ENCODE peak calls at places on chromosomes 1 and 21, in seven cellular contexts. One of them, this sample, is unnamed.

GRCh38 chr1:89887270-89887669 is 66.4 kb downstream of the LRRC8D start:
- DNase-seq in K562: no peak
- DNase-seq in stomach: no peak
- DNase-seq in sigmoid colon: no peak
- DNase-seq in upper lobe of left lung: no peak
- DNase-seq in breast epithelium: no peak
- DNase-seq in HCT116: no peak
- DNase-seq in this sample: no peak

GRCh38 chr1:221776495-221777413 is 34.9 kb upstream of the DUSP10 start:
- DNase-seq in sigmoid colon: no peak
- DNase-seq in breast epithelium: no peak
- DNase-seq in HCT116: no peak
- DNase-seq in stomach: no peak
- DNase-seq in K562: no peak
- DNase-seq in upper lobe of left lung: no peak
- DNase-seq in this sample: no peak

GRCh38 chr1:222582099-222582774 is 7.5 kb downstream of the TAF1A start:
- DNase-seq in stomach: no peak
- DNase-seq in K562: no peak
- DNase-seq in upper lobe of left lung: no peak
- DNase-seq in breast epithelium: no peak
- DNase-seq in sigmoid colon: no peak
- DNase-seq in HCT116: peak; percentile 13
- DNase-seq in this sample: no peak

GRCh38 chr1:23159963-23160877 is 8.4 kb downstream of the LUZP1 start:
- DNase-seq in sigmoid colon: no peak
- DNase-seq in upper lobe of left lung: no peak
- DNase-seq in HCT116: no peak
- DNase-seq in breast epithelium: no peak
- DNase-seq in stomach: no peak
- DNase-seq in K562: no peak
- DNase-seq in this sample: no peak

GRCh38 chr1:190172636-190173410 is 304.8 kb downstream of the BRINP3 start:
- DNase-seq in breast epithelium: no peak
- DNase-seq in sigmoid colon: no peak
- DNase-seq in HCT116: no peak
- DNase-seq in K562: no peak
- DNase-seq in upper lobe of left lung: no peak
- DNase-seq in stomach: no peak
- DNase-seq in this sample: no peak

GRCh38 chr21:29299046-29299905 is 554 bp downstream of the BACH1 start:
- DNase-seq in K562: peak; percentile 90
- DNase-seq in HCT116: no peak
- DNase-seq in upper lobe of left lung: peak; percentile 71
- DNase-seq in breast epithelium: peak; percentile 36
- DNase-seq in sigmoid colon: peak; percentile 81
- DNase-seq in stomach: peak; percentile 67
- DNase-seq in this sample: peak; percentile 82

GRCh38 chr1:154803203-154803920 is 66.7 kb downstream of the KCNN3 start:
- DNase-seq in stomach: no peak
- DNase-seq in HCT116: no peak
- DNase-seq in K562: no peak
- DNase-seq in upper lobe of left lung: no peak
- DNase-seq in sigmoid colon: no peak
- DNase-seq in breast epithelium: no peak
- DNase-seq in this sample: no peak

GRCh38 chr1:168348146-168348709 is 67.6 kb downstream of the TBX19 start:
- DNase-seq in breast epithelium: no peak
- DNase-seq in stomach: no peak
- DNase-seq in K562: no peak
- DNase-seq in HCT116: peak; percentile 16
- DNase-seq in upper lobe of left lung: no peak
- DNase-seq in sigmoid colon: no peak
- DNase-seq in this sample: no peak

GRCh38 chr1:25544819-25545218 is 1.4 kb downstream of the LDLRAP1 start:
- DNase-seq in sigmoid colon: no peak
- DNase-seq in HCT116: no peak
- DNase-seq in stomach: peak; percentile 44
- DNase-seq in K562: no peak
- DNase-seq in breast epithelium: peak; percentile 34
- DNase-seq in upper lobe of left lung: peak; percentile 69
- DNase-seq in this sample: no peak

DNA sequence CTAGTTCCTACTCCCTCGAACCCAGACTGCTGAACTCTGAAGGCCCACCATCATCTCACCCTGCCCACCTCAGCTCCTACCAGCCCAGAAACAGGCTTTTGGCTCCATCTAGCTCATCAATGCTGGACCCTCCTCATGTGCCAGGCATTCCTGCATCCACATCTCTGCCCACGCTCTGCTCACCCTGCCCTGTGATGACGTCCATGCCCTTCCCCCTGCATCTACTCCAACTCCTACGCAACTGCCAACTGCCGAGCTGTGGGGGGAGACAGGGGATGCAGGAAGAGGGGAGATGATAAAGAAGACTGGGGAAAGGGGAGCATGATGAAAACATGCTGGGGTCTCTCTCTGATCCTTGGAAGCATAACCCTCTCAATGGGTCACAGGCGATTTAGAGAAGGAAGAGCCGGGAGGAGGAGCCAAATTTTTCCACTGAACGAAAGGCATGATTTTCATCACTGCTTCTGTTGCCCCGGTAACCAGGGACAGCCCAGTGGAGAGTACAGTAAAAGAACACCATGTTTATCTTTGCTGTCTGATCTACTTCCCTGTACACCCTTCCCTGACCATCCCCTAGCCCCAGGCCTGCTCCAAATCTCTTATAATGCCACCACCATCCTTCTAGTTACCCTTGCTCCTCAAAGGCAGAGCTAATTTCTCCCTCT is 44.3 kb downstream of the CD34 start:
- DNase-seq in HCT116: no peak
- DNase-seq in breast epithelium: peak; percentile 63
- DNase-seq in stomach: no peak
- DNase-seq in sigmoid colon: peak; percentile 94
- DNase-seq in K562: no peak
- DNase-seq in upper lobe of left lung: peak; percentile 70
- DNase-seq in this sample: peak; percentile 86
- H3K4me3 ChIP-seq in HCT116: no peak overlapping the region
- H3K4me3 ChIP-seq in breast epithelium: peak overlapping the region; percentile 83
- H3K4me3 ChIP-seq in stomach: peak overlapping the region; percentile 80
- H3K4me3 ChIP-seq in sigmoid colon: peak overlapping the region; percentile 97
- H3K4me3 ChIP-seq in K562: no peak overlapping the region
- H3K4me3 ChIP-seq in upper lobe of left lung: peak overlapping the region; percentile 91
- H3K4me3 ChIP-seq in this sample: peak overlapping the region; percentile 83

DNA sequence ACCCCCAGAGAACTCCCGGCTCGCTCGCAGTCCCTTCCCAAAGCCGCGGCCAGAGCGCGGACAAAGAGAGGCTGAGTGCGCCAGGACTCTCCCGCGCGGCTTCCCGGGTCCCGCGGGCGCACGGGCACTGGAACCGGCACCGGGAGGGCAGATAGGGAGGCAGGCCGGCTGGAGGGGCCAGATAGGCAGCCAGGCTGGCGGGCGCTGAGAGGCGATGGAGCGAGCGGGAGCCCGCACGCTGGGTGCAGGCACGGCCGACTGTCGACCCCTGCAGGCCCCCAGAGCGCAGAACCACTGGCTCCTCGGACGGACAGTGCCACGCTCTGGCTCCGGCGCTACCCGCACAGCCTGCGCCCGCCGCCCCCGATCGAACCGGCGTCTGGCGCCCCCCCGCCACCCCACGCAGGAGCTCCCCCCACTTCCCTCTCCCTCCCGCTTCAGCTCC is 634 bp downstream of the SLC6A9 start:
- DNase-seq in breast epithelium: no peak
- DNase-seq in HCT116: no peak
- DNase-seq in sigmoid colon: peak; percentile 77
- DNase-seq in K562: peak; percentile 75
- DNase-seq in stomach: no peak
- DNase-seq in upper lobe of left lung: no peak
- DNase-seq in this sample: no peak
- TF ChIP-seq POLR2A in breast epithelium: no peak
- TF ChIP-seq POLR2A in HCT116: peak; percentile 33
- TF ChIP-seq POLR2A in sigmoid colon: no peak
- TF ChIP-seq POLR2A in K562: no peak
- TF ChIP-seq POLR2A in stomach: no peak
- TF ChIP-seq POLR2A in upper lobe of left lung: no peak
- TF ChIP-seq POLR2A in this sample: no peak

GRCh38 chr21:39660596-39660995 is 47.9 kb downstream of the B3GALT5 start:
- DNase-seq in K562: no peak
- DNase-seq in sigmoid colon: peak; percentile 84
- DNase-seq in breast epithelium: peak; percentile 72
- DNase-seq in upper lobe of left lung: no peak
- DNase-seq in stomach: no peak
- DNase-seq in HCT116: no peak
- DNase-seq in this sample: peak; percentile 67
- TF ChIP-seq POLR2AphosphoS5 in K562: no peak
- TF ChIP-seq POLR2AphosphoS5 in sigmoid colon: no peak
- TF ChIP-seq POLR2AphosphoS5 in breast epithelium: no peak
- TF ChIP-seq POLR2AphosphoS5 in upper lobe of left lung: peak; percentile 64
- TF ChIP-seq POLR2AphosphoS5 in stomach: no peak
- TF ChIP-seq POLR2AphosphoS5 in HCT116: no peak
- TF ChIP-seq POLR2AphosphoS5 in this sample: no peak

GRCh38 chr21:36135391-36136094 is 664 bp downstream of the CBR3 start:
- DNase-seq in HCT116: no peak
- DNase-seq in sigmoid colon: peak; percentile 88
- DNase-seq in K562: peak; percentile 27
- DNase-seq in breast epithelium: peak; percentile 59
- DNase-seq in upper lobe of left lung: peak; percentile 68
- DNase-seq in stomach: peak; percentile 55
- DNase-seq in this sample: peak; percentile 87

GRCh38 chr21:36127977-36128376 is 6.9 kb upstream of the CBR3 start:
- DNase-seq in K562: no peak
- DNase-seq in breast epithelium: no peak
- DNase-seq in sigmoid colon: peak; percentile 64
- DNase-seq in stomach: no peak
- DNase-seq in HCT116: no peak
- DNase-seq in upper lobe of left lung: no peak
- DNase-seq in this sample: no peak

GRCh38 chr21:36129219-36129618 is 5.7 kb upstream of the CBR3 start:
- DNase-seq in upper lobe of left lung: no peak
- DNase-seq in stomach: no peak
- DNase-seq in HCT116: no peak
- DNase-seq in breast epithelium: peak; percentile 13
- DNase-seq in K562: no peak
- DNase-seq in sigmoid colon: peak; percentile 11
- DNase-seq in this sample: no peak

GRCh38 chr21:36134820-36135390 is at the start of gene CBR3:
- DNase-seq in K562: no peak
- DNase-seq in sigmoid colon: peak; percentile 83
- DNase-seq in stomach: peak; percentile 48
- DNase-seq in breast epithelium: peak; percentile 48
- DNase-seq in HCT116: no peak
- DNase-seq in upper lobe of left lung: peak; percentile 64
- DNase-seq in this sample: peak; percentile 86

DNA sequence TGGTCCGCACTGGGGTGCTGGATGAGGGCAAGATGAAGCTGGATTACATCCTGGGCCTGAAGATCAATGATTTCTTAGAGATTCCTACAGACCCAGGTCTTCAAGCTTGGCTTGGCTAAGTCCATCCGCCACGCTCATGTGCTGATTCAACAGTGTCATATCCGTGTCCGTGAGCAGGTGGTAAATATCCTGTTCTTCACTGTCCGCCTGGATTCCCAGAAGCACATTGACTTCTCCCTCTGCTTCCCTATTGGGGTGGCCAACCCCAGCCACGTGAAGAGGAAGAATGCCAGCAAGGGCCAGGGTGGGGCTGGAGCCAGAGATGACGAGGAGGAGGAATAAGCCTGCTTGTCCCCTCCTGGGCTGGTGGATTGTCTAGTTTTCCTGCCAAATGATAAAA is 2.2 kb upstream of the CBR3 start:
- DNase-seq in breast epithelium: no peak
- DNase-seq in upper lobe of left lung: no peak
- DNase-seq in HCT116: no peak
- DNase-seq in K562: no peak
- DNase-seq in stomach: no peak
- DNase-seq in sigmoid colon: peak; percentile 74
- DNase-seq in this sample: no peak
- H3K4me3 ChIP-seq in breast epithelium: no peak overlapping the region
- H3K4me3 ChIP-seq in upper lobe of left lung: no peak overlapping the region
- H3K4me3 ChIP-seq in HCT116: no peak overlapping the region
- H3K4me3 ChIP-seq in K562: no peak overlapping the region
- H3K4me3 ChIP-seq in stomach: no peak overlapping the region
- H3K4me3 ChIP-seq in sigmoid colon: no peak overlapping the region
- H3K4me3 ChIP-seq in this sample: no peak overlapping the region

DNA sequence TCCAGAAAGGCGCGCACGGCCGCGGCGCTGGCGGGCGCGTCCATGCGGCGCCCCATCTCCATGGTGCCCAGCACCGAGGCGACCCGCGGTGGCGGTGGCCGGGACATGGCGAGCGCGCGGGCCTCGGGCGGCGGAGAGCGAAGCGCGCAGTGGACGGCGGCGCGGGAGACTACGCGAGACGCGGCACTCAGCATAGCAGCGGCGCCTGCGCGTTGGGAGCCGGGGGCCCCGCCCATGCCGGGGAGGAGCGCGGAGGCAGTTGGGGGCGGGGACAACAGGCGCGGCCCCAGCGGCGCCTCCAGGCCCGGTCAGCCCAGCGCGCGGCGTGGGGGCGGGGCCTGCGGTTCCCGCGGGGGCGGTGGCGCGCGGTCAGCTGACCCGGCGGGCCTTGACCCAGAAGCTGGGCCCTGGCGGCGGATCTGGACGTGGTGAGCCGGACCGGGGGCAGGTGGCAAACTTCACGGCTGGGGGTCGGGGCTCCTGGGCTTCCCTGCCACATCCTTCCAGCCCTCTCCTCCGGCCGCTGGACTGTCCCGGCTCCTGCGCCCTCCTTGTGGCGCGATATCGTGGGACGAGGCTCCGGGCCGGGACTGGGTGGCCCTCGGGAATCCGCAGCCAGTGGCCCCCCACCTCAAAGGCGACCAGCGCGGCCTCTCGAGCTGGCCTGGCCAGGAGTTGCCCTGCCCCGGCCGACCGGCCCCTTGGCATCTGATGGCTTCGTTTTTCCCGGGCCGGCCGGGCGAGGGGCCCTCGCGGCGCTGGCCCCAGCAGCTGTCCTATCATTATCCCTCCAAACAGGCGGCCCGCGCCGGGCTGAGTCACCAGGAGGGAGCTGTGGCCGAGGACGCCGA is at the start of the genes AKR7A2 and SLC66A1:
- DNase-seq in upper lobe of left lung: peak; percentile 96
- DNase-seq in breast epithelium: peak; percentile 89
- DNase-seq in K562: peak; percentile 99
- DNase-seq in HCT116: peak; percentile 73
- DNase-seq in sigmoid colon: peak; percentile 95
- DNase-seq in stomach: peak; percentile 96
- DNase-seq in this sample: peak; percentile 94
- TF ChIP-seq POLR2A in upper lobe of left lung: peak; percentile 71
- TF ChIP-seq POLR2A in breast epithelium: no peak
- TF ChIP-seq POLR2A in K562: peak; percentile 90
- TF ChIP-seq POLR2A in HCT116: peak; percentile 91
- TF ChIP-seq POLR2A in sigmoid colon: no peak
- TF ChIP-seq POLR2A in stomach: no peak
- TF ChIP-seq POLR2A in this sample: no peak

GRCh38 chr1:1359668-1360468 is 1.5 kb upstream of the MXRA8 start:
- DNase-seq in breast epithelium: peak; percentile 74
- DNase-seq in K562: no peak
- DNase-seq in HCT116: no peak
- DNase-seq in sigmoid colon: no peak
- DNase-seq in upper lobe of left lung: no peak
- DNase-seq in stomach: no peak
- DNase-seq in this sample: no peak
- TF ChIP-seq POLR2AphosphoS5 in breast epithelium: peak; percentile 79
- TF ChIP-seq POLR2AphosphoS5 in K562: no peak
- TF ChIP-seq POLR2AphosphoS5 in HCT116: no peak
- TF ChIP-seq POLR2AphosphoS5 in sigmoid colon: no peak
- TF ChIP-seq POLR2AphosphoS5 in upper lobe of left lung: no peak
- TF ChIP-seq POLR2AphosphoS5 in stomach: no peak
- TF ChIP-seq POLR2AphosphoS5 in this sample: no peak